ENCODE peak calls at places on chromosomes 13 and 19, in five cellular contexts. W is cardiac fibroblast; I is skeletal muscle cell; J is activated T-helper 1 cell treated with anti-CD3 and anti-CD28 coated beads, Interleukin-2, amount 50 U/mL, for 16 hours; P is GM12892. H is an unnamed sample.

GRCh38 chr19:55341191-55342043 is 1.7 kb downstream of the KMT5C start:
- DNase-seq in W (peak), I (peak), J (no peak), P (peak), H (no peak)

GRCh38 chr13:50531917-50532899 is 311.3 kb downstream of the DLEU7 start:
- DNase-seq in W (peak), I (no peak), J (no peak), P (no peak), H (peak)

GRCh38 chr13:67238277-67238859 is 8.2 kb upstream of the PCDH9 start:
- DNase-seq in W (peak), I (no peak), J (no peak), P (no peak), H (peak)

GRCh38 chr19:46324277-46324676 is 22.6 kb upstream of the PPP5C start:
- DNase-seq in W (no peak), I (no peak), J (no peak), P (no peak), H (no peak)

GRCh38 chr19:49430678-49431329 is 5.6 kb downstream of the GFY start:
- DNase-seq in W (no peak), I (no peak), J (no peak), P (no peak), H (no peak)

GRCh38 chr13:75621147-75621546 is 15.0 kb upstream of the LMO7 start:
- DNase-seq in W (peak), I (peak), J (no peak), P (no peak), H (peak)

GRCh38 chr13:39596685-39597084 is 6.3 kb downstream of the LHFPL6 start:
- DNase-seq in W (no peak), I (no peak), J (no peak), P (no peak), H (no peak)

GRCh38 chr19:30790048-30790680 is 418.0 kb downstream of the ZNF536 start:
- DNase-seq in W (no peak), I (no peak), J (no peak), P (no peak), H (no peak)

GRCh38 chr13:112893570-112894422 is 75.2 kb upstream of the MCF2L start:
- DNase-seq in W (peak), I (no peak), J (no peak), P (peak), H (peak)

GRCh38 chr13:24923305-24923640 is 159.3 kb downstream of the RNF17 start:
- DNase-seq in W (peak), I (peak), J (no peak), P (peak), H (no peak)

GRCh38 chr13:41596190-41596589 is 138.8 kb downstream of the RGCC start:
- DNase-seq in W (peak), I (no peak), J (no peak), P (no peak), H (no peak)

GRCh38 chr19:32651729-32652140 is 23.2 kb downstream of the ANKRD27 start:
- DNase-seq in W (peak), I (no peak), J (no peak), P (no peak), H (peak)

GRCh38 chr13:109669234-109669612 is 117.2 kb downstream of the IRS2 start:
- DNase-seq in W (no peak), I (no peak), J (no peak), P (no peak), H (no peak)

GRCh38 chr19:21483589-21484170 is 21.7 kb upstream of the ZNF429 start:
- DNase-seq in W (peak), I (no peak), J (no peak), P (no peak), H (peak)

GRCh38 chr19:56132316-56132822 is 8.7 kb upstream of the ZNF444 start:
- DNase-seq in W (peak), I (peak), J (no peak), P (no peak), H (no peak)

GRCh38 chr19:4970558-4971423 is 1.9 kb downstream of the KDM4B start:
- DNase-seq in W (peak), I (no peak), J (no peak), P (no peak), H (peak)

GRCh38 chr13:34070006-34070405 is 252.1 kb downstream of the RFC3 start:
- DNase-seq in W (no peak), I (no peak), J (no peak), P (no peak), H (peak)

GRCh38 chr19:2695288-2695866 is 7.1 kb downstream of the GNG7 start:
- DNase-seq in W (no peak), I (no peak), J (no peak), P (no peak), H (no peak)

GRCh38 chr19:55553217-55554182 is 8.2 kb upstream of the SBK3 start:
- DNase-seq in W (no peak), I (no peak), J (no peak), P (no peak), H (no peak)

GRCh38 chr13:30125422-30126073 is 181.8 kb downstream of the KATNAL1 start:
- DNase-seq in W (peak), I (peak), J (no peak), P (no peak), H (no peak)

GRCh38 chr19:48085904-48086864 is 24.4 kb downstream of the PLA2G4C start:
- DNase-seq in W (no peak), I (no peak), J (no peak), P (no peak), H (no peak)

GRCh38 chr19:16342002-16342715 is 17.5 kb downstream of the KLF2 start:
- DNase-seq in W (peak), I (no peak), J (no peak), P (no peak), H (no peak)

GRCh38 chr13:41065098-41065497 is 3.8 kb downstream of the WBP4 start:
- DNase-seq in W (peak), I (peak), J (no peak), P (no peak), H (no peak)

GRCh38 chr13:46903748-46904147 is 6.9 kb upstream of the HTR2A start:
- DNase-seq in W (peak), I (no peak), J (no peak), P (no peak), H (no peak)

GRCh38 chr13:75316427-75316826 is 165.5 kb downstream of the TBC1D4 start:
- DNase-seq in W (peak), I (no peak), J (no peak), P (no peak), H (peak)

GRCh38 chr19:49496574-49497008 is 357 bp downstream of the RPS11 start:
- DNase-seq in W (no peak), I (no peak), J (no peak), P (no peak), H (no peak)

GRCh38 chr13:26946675-26947342 is 186.2 kb upstream of the GPR12 start:
- DNase-seq in W (peak), I (no peak), J (no peak), P (no peak), H (peak)

GRCh38 chr19:35253316-35254286 is 4.8 kb downstream of the LSR start:
- DNase-seq in W (no peak), I (no peak), J (no peak), P (no peak), H (peak)

GRCh38 chr19:11377237-11377636 is 2.8 kb downstream of the SWSAP1 start:
- DNase-seq in W (peak), I (peak), J (no peak), P (no peak), H (no peak)

GRCh38 chr13:40598599-40598998 is 67.8 kb downstream of the FOXO1 start:
- DNase-seq in W (no peak), I (no peak), J (no peak), P (no peak), H (no peak)

GRCh38 chr19:51799311-51799997 is 4.5 kb downstream of the FPR3 start:
- DNase-seq in W (peak), I (peak), J (no peak), P (no peak), H (peak)

GRCh38 chr13:90307136-90307535 is 1040.4 kb upstream of the MIR17HG start:
- DNase-seq in W (no peak), I (no peak), J (no peak), P (no peak), H (no peak)

GRCh38 chr13:102589291-102589822 is 7.4 kb upstream of the TPP2 start:
- DNase-seq in W (no peak), I (no peak), J (no peak), P (no peak), H (peak)

GRCh38 chr19:1874554-1875185 is 10.6 kb downstream of the ABHD17A start:
- DNase-seq in W (no peak), I (no peak), J (no peak), P (no peak), H (no peak)

GRCh38 chr13:75264611-75265010 is 217.4 kb downstream of the TBC1D4 start:
- DNase-seq in W (no peak), I (no peak), J (no peak), P (no peak), H (no peak)

GRCh38 chr13:76481738-76482137 is 404.5 kb downstream of the KCTD12 start:
- DNase-seq in W (peak), I (no peak), J (no peak), P (no peak), H (no peak)

GRCh38 chr13:102484329-102484728 is 82.5 kb upstream of the FGF14 start:
- DNase-seq in W (peak), I (peak), J (no peak), P (no peak), H (peak)

GRCh38 chr19:40238775-40239174 is 12.3 kb upstream of the CCNP start:
- DNase-seq in W (no peak), I (no peak), J (no peak), P (no peak), H (no peak)

GRCh38 chr13:24910502-24911134 is 146.6 kb downstream of the RNF17 start:
- DNase-seq in W (no peak), I (no peak), J (no peak), P (no peak), H (no peak)

GRCh38 chr13:43356566-43356965 is 333.2 kb downstream of the DNAJC15 start:
- DNase-seq in W (no peak), I (peak), J (no peak), P (no peak), H (no peak)

H was measured in A673.